ENCODE peak calls at places on chromosomes 7 and 10, in six cellular contexts. J is right cardiac atrium, W is colonic mucosa, N is Panc1, T is germinal center, V is AG09309. O is an unnamed sample.

GRCh38 chr7:70571986-70572385 is 560.0 kb upstream of the GALNT17 start:
- DNase-seq in J (peak), W (peak), N (no peak), T (no peak), V (no peak), O (no peak)

GRCh38 chr7:55129409-55130078 is 110.7 kb downstream of the EGFR start:
- DNase-seq in J (no peak), W (peak), N (no peak), T (no peak), V (no peak), O (no peak)

GRCh38 chr7:98251251-98251843 is 685 bp downstream of the TECPR1 start:
- DNase-seq in J (peak), W (peak), N (no peak), T (peak), V (no peak), O (no peak)

GRCh38 chr10:91032614-91033248 is 111.8 kb upstream of the ANKRD1 start:
- DNase-seq in J (no peak), W (peak), N (no peak), T (no peak), V (no peak), O (no peak)

GRCh38 chr10:79260803-79261740 is 86.2 kb upstream of the PPIF start:
- DNase-seq in J (no peak), W (no peak), N (no peak), T (peak), V (no peak), O (no peak)

GRCh38 chr10:3853547-3853989 is 68.6 kb upstream of the KLF6 start:
- DNase-seq in J (no peak), W (peak), N (no peak), T (no peak), V (no peak), O (no peak)

GRCh38 chr7:29224726-29225125 is 30.2 kb downstream of the CHN2 start:
- DNase-seq in J (no peak), W (no peak), N (no peak), T (no peak), V (no peak), O (no peak)

GRCh38 chr10:102335184-102335583 is 60.3 kb upstream of the NFKB2 start:
- DNase-seq in J (peak), W (no peak), N (no peak), T (no peak), V (no peak), O (no peak)

GRCh38 chr7:55131421-55131929 is 112.7 kb downstream of the EGFR start:
- DNase-seq in J (peak), W (no peak), N (no peak), T (no peak), V (no peak), O (no peak)

GRCh38 chr7:107982918-107983389 is 20.0 kb downstream of the LAMB1 start:
- DNase-seq in J (no peak), W (no peak), N (no peak), T (no peak), V (no peak), O (no peak)

GRCh38 chr7:83475403-83475802 is 173.5 kb downstream of the SEMA3E start:
- DNase-seq in J (no peak), W (no peak), N (no peak), T (no peak), V (no peak), O (no peak)

GRCh38 chr7:19117870-19118608 is 603 bp upstream of the TWIST1 start:
- DNase-seq in J (peak), W (no peak), N (no peak), T (peak), V (no peak), O (no peak)

GRCh38 chr10:5092848-5093790 is 1.1 kb upstream of the AKR1C3 start:
- DNase-seq in J (no peak), W (no peak), N (no peak), T (no peak), V (no peak), O (no peak)

GRCh38 chr10:25522946-25523608 is 348.3 kb downstream of the GPR158 start:
- DNase-seq in J (no peak), W (no peak), N (no peak), T (no peak), V (no peak), O (no peak)

GRCh38 chr10:48444266-48444665 is 137.8 kb downstream of the MAPK8 start:
- DNase-seq in J (no peak), W (no peak), N (no peak), T (no peak), V (peak), O (no peak)

GRCh38 chr7:19060870-19061269 is 56.6 kb downstream of the TWIST1 start:
- DNase-seq in J (no peak), W (no peak), N (no peak), T (no peak), V (peak), O (no peak)

GRCh38 chr10:91680521-91680920 is 47.6 kb upstream of the PPP1R3C start:
- DNase-seq in J (no peak), W (no peak), N (no peak), T (no peak), V (no peak), O (no peak)

GRCh38 chr7:45189151-45189970 is 31.8 kb downstream of the RAMP3 start:
- DNase-seq in J (peak), W (no peak), N (no peak), T (no peak), V (no peak), O (no peak)

GRCh38 chr10:124145109-124145860 is 51.9 kb upstream of the CHST15 start:
- DNase-seq in J (peak), W (peak), N (no peak), T (no peak), V (no peak), O (peak)

GRCh38 chr7:6640246-6640721 is 3.2 kb downstream of the ZNF316 start:
- DNase-seq in J (peak), W (peak), N (no peak), T (no peak), V (no peak), O (no peak)

O was measured in NK-92 treated with Interleukin-12 subunit alpha and Interleukin-12 subunit beta, amount 100 ng/mL, for 24 hours.